ENCODE peak calls at places on chromosome 10, in seven cellular contexts. L is glomerular endothelial cell; M is GM23248; Z is stimulated activated CD4-positive, alpha-beta T cell treated with anti-CD3 and anti-CD28 coated beads, Interleukin-1b, Interleukin-23, amount 100 ng/mL, for 1 hour; D is AG08395; P is activated CD4-positive, CD25-positive, alpha-beta regulatory T cell; O is HTR-8/SVneo. G is an unnamed sample.

GRCh38 chr10:3532644-3533043 is 252.4 kb downstream of the KLF6 start:
- DNase-seq in Z (no peak), P (no peak), D (no peak), L (no peak), O (no peak), M (no peak), G (no peak)

GRCh38 chr10:101566333-101567164 is 21.5 kb downstream of the POLL start:
- DNase-seq in D (peak; percentile 17), O (no peak), P (no peak), Z (no peak), M (peak; percentile 40), L (no peak), G (peak; percentile 77)

GRCh38 chr10:3946234-3947229 is 161.5 kb upstream of the KLF6 start:
- DNase-seq in L (no peak), D (no peak), P (no peak), M (no peak), O (no peak), Z (no peak), G (no peak)

GRCh38 chr10:116710021-116710420 is 32.3 kb downstream of the HSPA12A start:
- DNase-seq in L (no peak), O (no peak), Z (no peak), D (no peak), P (no peak), M (no peak), G (no peak)

GRCh38 chr10:28733647-28734046 is 56.3 kb downstream of the BAMBI start:
- DNase-seq in O (no peak), D (no peak), Z (no peak), P (no peak), L (no peak), M (no peak), G (no peak)

GRCh38 chr10:361203-362135 is 226.2 kb downstream of the ZMYND11 start:
- DNase-seq in L (no peak), D (no peak), O (no peak), Z (no peak), P (no peak), M (no peak), G (no peak)

GRCh38 chr10:26022831-26023230 is 88.8 kb downstream of the MYO3A start:
- DNase-seq in D (no peak), O (no peak), P (no peak), Z (no peak), M (no peak), L (no peak), G (no peak)

GRCh38 chr10:44332465-44332864 is 52.4 kb downstream of the CXCL12 start:
- DNase-seq in L (no peak), O (no peak), P (no peak), M (no peak), D (no peak), Z (no peak), G (no peak)

GRCh38 chr10:132337019-132337418 is 5.0 kb downstream of the LRRC27 start:
- DNase-seq in M (peak; percentile 55), O (no peak), Z (no peak), L (no peak), D (no peak), P (no peak), G (peak; percentile 15)

GRCh38 chr10:59588791-59589190 is 120.9 kb downstream of the SLC16A9 start:
- DNase-seq in M (no peak), L (no peak), O (no peak), Z (no peak), D (no peak), P (no peak), G (no peak)

GRCh38 chr10:46548781-46549090 is 7.7 kb downstream of the GPRIN2 start:
- DNase-seq in D (no peak), L (no peak), M (no peak), Z (no peak), O (no peak), P (no peak), G (no peak)

GRCh38 chr10:10782603-10783002 is 235.1 kb upstream of the CELF2 start:
- DNase-seq in Z (no peak), M (no peak), L (no peak), D (no peak), O (peak; percentile 31), P (no peak), G (no peak)

GRCh38 chr10:14605231-14605925 is 169.3 kb downstream of the FAM107B start:
- DNase-seq in L (no peak), M (peak; percentile 88), D (peak; percentile 52), O (no peak), Z (no peak), P (no peak), G (no peak)

GRCh38 chr10:60816624-60817023 is 38.3 kb downstream of the CDK1 start:
- DNase-seq in Z (no peak), O (peak; percentile 75), L (peak; percentile 83), D (peak; percentile 83), P (no peak), M (peak; percentile 93), G (peak; percentile 22)

GRCh38 chr10:118754132-118754555 is 626 bp downstream of the CACUL1 start:
- DNase-seq in O (no peak), L (no peak), M (peak; percentile 63), D (peak; percentile 27), Z (no peak), P (no peak), G (no peak)

GRCh38 chr10:69959911-69960310 is 92.7 kb upstream of the MACROH2A2 start:
- DNase-seq in M (no peak), Z (no peak), O (no peak), D (no peak), P (no peak), L (no peak), G (no peak)

GRCh38 chr10:62019013-62019684 is 117.7 kb downstream of the ARID5B start:
- DNase-seq in O (no peak), P (no peak), D (no peak), L (no peak), Z (no peak), M (peak; percentile 67), G (no peak)

GRCh38 chr10:126892150-126892872 is 12.9 kb upstream of the DOCK1 start:
- DNase-seq in L (no peak), P (no peak), M (no peak), Z (no peak), D (no peak), O (no peak), G (no peak)

GRCh38 chr10:36759111-36759805 is 366.1 kb upstream of the ANKRD30A start:
- DNase-seq in L (no peak), D (peak; percentile 91), Z (no peak), O (peak; percentile 55), M (peak; percentile 94), P (no peak), G (no peak)

GRCh38 chr10:114271779-114272167 is 32.7 kb downstream of the VWA2 start:
- DNase-seq in L (peak; percentile 18), O (peak; percentile 73), M (peak; percentile 95), Z (no peak), D (peak; percentile 93), P (no peak), G (no peak)

GRCh38 chr10:49408437-49409306 is 12.8 kb upstream of the DRGX start:
- DNase-seq in P (no peak), M (no peak), Z (no peak), O (no peak), L (no peak), D (no peak), G (no peak)

GRCh38 chr10:12372846-12373245 is 23.5 kb downstream of the CAMK1D start:
- DNase-seq in O (no peak), M (no peak), Z (no peak), L (no peak), D (no peak), P (no peak), G (no peak)

G was measured in SHP77.